ENCODE peak calls at places on chromosome 9, in eight cellular contexts. E is dermis microvascular lymphatic vessel endothelial cell, G is A172, F is ELR, O is DMS 273 treated with DMSO at 0.1 percent for 48 hours, S is HFF-Myc, U is RPMI7951, P is WERI-Rb-1. L is an unnamed sample.

GRCh38 chr9:92808726-92809451 is 44.3 kb upstream of the BICD2 start:
- DNase-seq in E (peak; percentile 7), G (no peak), F (peak; percentile 69), O (peak; percentile 23), S (no peak), U (peak; percentile 56), P (peak; percentile 80), L (no peak)

GRCh38 chr9:95057121-95057520 is 260.4 kb downstream of the FANCC start:
- DNase-seq in E (no peak), G (no peak), F (no peak), O (no peak), S (no peak), U (no peak), P (no peak), L (no peak)

GRCh38 chr9:118686940-118687339 is 682.3 kb downstream of the BRINP1 start:
- DNase-seq in E (no peak), G (no peak), F (no peak), O (no peak), S (no peak), U (no peak), P (no peak), L (no peak)

GRCh38 chr9:5569357-5569756 is 59.0 kb downstream of the PDCD1LG2 start:
- DNase-seq in E (no peak), G (no peak), F (peak; percentile 5), O (no peak), S (no peak), U (no peak), P (no peak), L (no peak)

GRCh38 chr9:99078731-99079130 is 26.2 kb upstream of the TGFBR1 start:
- DNase-seq in E (no peak), G (no peak), F (no peak), O (no peak), S (no peak), U (no peak), P (no peak), L (no peak)

GRCh38 chr9:101512116-101512515 is 21.5 kb upstream of the RNF20 start:
- DNase-seq in E (no peak), G (no peak), F (peak; percentile 34), O (no peak), S (no peak), U (no peak), P (no peak), L (peak; percentile 97)

GRCh38 chr9:125377584-125378250 is 116.1 kb downstream of the GAPVD1 start:
- DNase-seq in E (no peak), G (no peak), F (no peak), O (no peak), S (no peak), U (no peak), P (no peak), L (no peak)

GRCh38 chr9:121201045-121201737 is 478 bp downstream of the RAB14 start:
- DNase-seq in E (no peak), G (no peak), F (peak; percentile 47), O (no peak), S (no peak), U (peak; percentile 23), P (peak; percentile 49), L (no peak)

GRCh38 chr9:123629531-123629930 is 273.5 kb downstream of the CRB2 start:
- DNase-seq in E (no peak), G (no peak), F (no peak), O (no peak), S (no peak), U (no peak), P (no peak), L (no peak)